ENCODE peak calls at places on chromosomes 2 and 18, in four cellular contexts. P is WTC11; J is SK-N-SH; G is naive thymus-derived CD8-positive, alpha-beta T cell. X is an unnamed sample.

GRCh38 chr2:138364554-138365162 is 136.9 kb upstream of the SPOPL start:
- DNase-seq in G (no peak), J (no peak), P (no peak), X (no peak)

GRCh38 chr2:118835739-118836410 is 11.6 kb downstream of the EN1 start:
- DNase-seq in J (no peak), P (peak; percentile 57), G (no peak), X (peak; percentile 47)

GRCh38 chr2:174572556-174572955 is 25.0 kb downstream of the WIPF1 start:
- DNase-seq in J (no peak), P (no peak), G (no peak), X (no peak)

GRCh38 chr2:180268006-180268405 is 260.9 kb upstream of the CWC22 start:
- DNase-seq in J (no peak), P (no peak), G (no peak), X (no peak)

GRCh38 chr18:48896875-48897511 is 53.8 kb downstream of the SMAD7 start:
- DNase-seq in G (no peak), P (peak; percentile 71), J (no peak), X (peak; percentile 70)

GRCh38 chr18:44732604-44733003 is 51.9 kb downstream of the SETBP1 start:
- DNase-seq in G (no peak), P (no peak), J (no peak), X (no peak)

GRCh38 chr2:101047774-101048173 is 45.7 kb downstream of the RPL31 start:
- DNase-seq in G (no peak), J (no peak), P (no peak), X (no peak)

GRCh38 chr18:6370410-6370809 is 44.3 kb downstream of the L3MBTL4 start:
- DNase-seq in P (no peak), J (peak; percentile 65), G (no peak), X (no peak)

GRCh38 chr2:158202151-158202778 is 100.6 kb downstream of the UPP2 start:
- DNase-seq in J (peak; percentile 27), P (no peak), G (no peak), X (no peak)

GRCh38 chr2:85459771-85460170 is 41.3 kb downstream of the SH2D6 start:
- DNase-seq in P (no peak), J (no peak), G (no peak), X (no peak)

GRCh38 chr2:127195140-127196074 is 24.7 kb downstream of the CYP27C1 start:
- DNase-seq in J (no peak), G (no peak), P (no peak), X (no peak)

GRCh38 chr2:167134381-167135072 is 246.2 kb downstream of the XIRP2 start:
- DNase-seq in J (no peak), G (no peak), P (no peak), X (no peak)

GRCh38 chr2:145157626-145158025 is 637.7 kb upstream of the ZEB2 start:
- DNase-seq in J (no peak), P (no peak), G (no peak), X (no peak)

GRCh38 chr2:172113617-172114016 is 10.9 kb upstream of the DLX2 start:
- DNase-seq in P (no peak), G (no peak), J (peak; percentile 49), X (no peak)

GRCh38 chr2:216495656-216496055 is 3.0 kb upstream of the RPL37A start:
- DNase-seq in J (no peak), P (no peak), G (no peak), X (no peak)

GRCh38 chr2:16335947-16336346 is 329.7 kb downstream of the CYRIA start:
- DNase-seq in G (no peak), P (no peak), J (no peak), X (no peak)